ENCODE peak calls at places on chromosomes 12 and 14, in five cellular contexts. L, X, S, U and R are unnamed samples.

GRCh38 chr12:69639400-69640016 is 28.8 kb upstream of the LRRC10 start:
- DNase-seq in L (peak; percentile 67), X (peak; percentile 67), S (peak; percentile 19), U (peak; percentile 76), R (peak; percentile 69)

GRCh38 chr12:7989827-7990491 is 42.6 kb upstream of the FOXJ2 start:
- DNase-seq in L (peak; percentile 12), X (no peak), S (peak; percentile 71), U (peak; percentile 99), R (peak; percentile 61)

GRCh38 chr14:58765843-58766242 is 128.1 kb downstream of the DACT1 start:
- DNase-seq in L (no peak), X (no peak), S (no peak), U (no peak), R (no peak)

GRCh38 chr12:50188280-50188781 is 21.2 kb upstream of the CERS5 start:
- DNase-seq in L (peak; percentile 67), X (peak; percentile 49), S (no peak), U (no peak), R (peak; percentile 45)

GRCh38 chr12:43113616-43114015 is 438.4 kb downstream of the ADAMTS20 start:
- DNase-seq in L (no peak), X (no peak), S (no peak), U (no peak), R (no peak)

GRCh38 chr12:113955109-113955970 is 10.8 kb downstream of the RBM19 start:
- DNase-seq in L (peak; percentile 7), X (peak; percentile 16), S (no peak), U (no peak), R (peak; percentile 42)

GRCh38 chr12:1829306-1829900 is 9.0 kb downstream of the LRTM2 start:
- DNase-seq in L (no peak), X (no peak), S (no peak), U (no peak), R (no peak)

GRCh38 chr12:32896438-32897275 is at the start of gene PKP2:
- DNase-seq in L (no peak), X (no peak), S (peak; percentile 29), U (no peak), R (peak; percentile 45)

GRCh38 chr12:50211392-50212070 is 44.4 kb upstream of the CERS5 start:
- DNase-seq in L (no peak), X (no peak), S (no peak), U (no peak), R (peak; percentile 74)